ENCODE peak calls at places on chromosomes 3 and 15, in nine cellular contexts. W is NCI-H510A treated with DMSO at 0.1 percent for 48 hours; U is AG08395; G is AG04450; X is HuH-7; N is upper lobe of right lung; R is activated CD4-positive, alpha-beta memory T cell treated with anti-CD3 and anti-CD28 coated beads, Interleukin-2, amount 10 ng/mL, durations not matched to agents 7 days and 5 days; J is heart left ventricle; E is stimulated activated CD8-positive, alpha-beta memory T cell treated with anti-CD3 and anti-CD28 coated beads, Interleukin-4, amount 100 ng/mL, for 4 hours. K is an unnamed sample.

GRCh38 chr3:158809642-158810041 is 7.8 kb downstream of the MFSD1 start:
- DNase-seq in W (no peak), U (no peak), G (no peak), X (no peak), N (no peak), R (peak), J (no peak), E (no peak), K (no peak)

GRCh38 chr3:31404871-31405270 is 127.9 kb upstream of the STT3B start:
- DNase-seq in W (no peak), U (no peak), G (no peak), X (no peak), N (no peak), R (no peak), J (no peak), E (no peak), K (no peak)

GRCh38 chr3:159130108-159130507 is 328.3 kb downstream of the MFSD1 start:
- DNase-seq in W (no peak), U (no peak), G (no peak), X (no peak), N (no peak), R (no peak), J (no peak), E (no peak), K (no peak)

GRCh38 chr15:66763186-66764066 is 61.4 kb downstream of the SMAD6 start:
- DNase-seq in W (no peak), U (peak), G (no peak), X (no peak), N (peak), R (no peak), J (peak), E (no peak), K (no peak)

GRCh38 chr3:159929181-159929893 is 59.3 kb upstream of the IL12A start:
- DNase-seq in W (no peak), U (peak), G (peak), X (peak), N (no peak), R (no peak), J (peak), E (no peak), K (peak)

GRCh38 chr15:80072285-80072684 is 12.8 kb downstream of the ZFAND6 start:
- DNase-seq in W (peak), U (peak), G (peak), X (peak), N (no peak), R (no peak), J (peak), E (no peak), K (no peak)

GRCh38 chr3:4376499-4376898 is 73.3 kb downstream of the SETMAR start:
- DNase-seq in W (no peak), U (peak), G (no peak), X (no peak), N (no peak), R (no peak), J (no peak), E (no peak), K (peak)

GRCh38 chr3:36792342-36792741 is 28.0 kb upstream of the DCLK3 start:
- DNase-seq in W (no peak), U (peak), G (peak), X (peak), N (no peak), R (peak), J (no peak), E (no peak), K (peak)

GRCh38 chr3:192879346-192880031 is 38.2 kb downstream of the MB21D2 start:
- DNase-seq in W (no peak), U (peak), G (peak), X (peak), N (no peak), R (no peak), J (no peak), E (no peak), K (peak)

GRCh38 chr3:72997421-72997961 is 880 bp downstream of the PPP4R2 start:
- DNase-seq in W (peak), U (peak), G (no peak), X (peak), N (no peak), R (peak), J (no peak), E (peak), K (no peak)

GRCh38 chr3:159884661-159885402 is 103.8 kb upstream of the IL12A start:
- DNase-seq in W (no peak), U (peak), G (no peak), X (peak), N (no peak), R (no peak), J (no peak), E (no peak), K (peak)

GRCh38 chr3:176310641-176311040 is 886.6 kb downstream of the TBL1XR1 start:
- DNase-seq in W (no peak), U (no peak), G (no peak), X (no peak), N (no peak), R (no peak), J (no peak), E (no peak), K (no peak)

GRCh38 chr3:147962408-147963164 is 553.4 kb downstream of the ZIC1 start:
- DNase-seq in W (no peak), U (no peak), G (no peak), X (no peak), N (no peak), R (no peak), J (no peak), E (no peak), K (no peak)

GRCh38 chr3:127722928-127723603 is 50.3 kb downstream of the ABTB1 start:
- DNase-seq in W (no peak), U (peak), G (no peak), X (no peak), N (no peak), R (no peak), J (no peak), E (no peak), K (no peak)

GRCh38 chr3:107441617-107442016 is 64.4 kb downstream of the CCDC54 start:
- DNase-seq in W (no peak), U (no peak), G (no peak), X (no peak), N (no peak), R (no peak), J (no peak), E (no peak), K (no peak)

GRCh38 chr3:158261371-158261991 is 151.6 kb downstream of the RSRC1 start:
- DNase-seq in W (peak), U (no peak), G (no peak), X (no peak), N (no peak), R (no peak), J (no peak), E (no peak), K (no peak)

GRCh38 chr15:63521405-63522142 is 17.2 kb downstream of the USP3 start:
- DNase-seq in W (no peak), U (peak), G (no peak), X (no peak), N (no peak), R (no peak), J (no peak), E (no peak), K (no peak)

K was measured in H54.